ENCODE peak calls at places on chromosomes 2 and 18, in seven cellular contexts. P is CD8-positive, alpha-beta T cell; C is progenitor cell of endocrine pancreas; M is dorsolateral prefrontal cortex; H is endothelial cell; B is GM13977; Z is fibroblast of pulmonary artery. S is an unnamed sample.

GRCh38 chr2:142061733-142062132 is 69.1 kb downstream of the LRP1B start:
- DNase-seq in P (no peak), H (no peak), C (no peak), Z (no peak), B (no peak), M (no peak), S (no peak)

GRCh38 chr2:74893332-74893731 is 59.4 kb downstream of the HK2 start:
- DNase-seq in M (no peak), Z (peak), P (no peak), B (no peak), H (no peak), C (no peak), S (peak)

GRCh38 chr2:131104487-131105155 is 515 bp upstream of the PLEKHB2 start:
- DNase-seq in H (no peak), Z (peak), B (peak), C (no peak), P (peak), M (peak), S (no peak)

GRCh38 chr2:221350621-221351020 is 221.5 kb downstream of the EPHA4 start:
- DNase-seq in Z (no peak), H (no peak), M (no peak), P (no peak), C (no peak), B (no peak), S (no peak)

GRCh38 chr2:158179660-158180059 is 78.0 kb downstream of the UPP2 start:
- DNase-seq in P (no peak), C (no peak), Z (peak), H (no peak), B (no peak), M (no peak), S (no peak)

GRCh38 chr2:120447122-120447785 is 101.3 kb downstream of the INHBB start:
- DNase-seq in B (no peak), C (no peak), M (no peak), P (no peak), H (no peak), Z (no peak), S (no peak)

GRCh38 chr2:17538844-17539554 is 1.5 kb upstream of the VSNL1 start:
- DNase-seq in C (peak), P (no peak), M (no peak), Z (peak), H (peak), B (peak), S (no peak)

GRCh38 chr2:151238527-151239487 is 22.9 kb downstream of the RBM43 start:
- DNase-seq in B (peak), Z (peak), P (peak), M (peak), H (peak), C (peak), S (peak)

GRCh38 chr2:54722641-54723299 is 692 bp upstream of the EML6 start:
- DNase-seq in P (no peak), Z (peak), B (peak), H (no peak), M (no peak), C (no peak), S (no peak)

GRCh38 chr2:187918996-187919821 is 365.0 kb upstream of the TFPI start:
- DNase-seq in P (no peak), C (no peak), H (no peak), B (no peak), Z (no peak), M (no peak), S (no peak)

GRCh38 chr2:236184701-236185100 is 16.5 kb upstream of the GBX2 start:
- DNase-seq in H (no peak), Z (no peak), P (no peak), M (no peak), C (no peak), B (no peak), S (no peak)

GRCh38 chr18:76348267-76349066 is 146.6 kb downstream of the ZNF516 start:
- DNase-seq in P (no peak), C (peak), B (no peak), M (no peak), Z (no peak), H (no peak), S (no peak)

GRCh38 chr2:120661551-120661950 is 74.1 kb upstream of the GLI2 start:
- DNase-seq in P (no peak), Z (no peak), C (no peak), B (no peak), M (peak), H (no peak), S (no peak)

GRCh38 chr2:25402477-25402876 is 60.8 kb upstream of the DNMT3A start:
- DNase-seq in H (no peak), P (no peak), Z (no peak), M (no peak), C (no peak), B (peak), S (no peak)

GRCh38 chr2:178449700-178450573 is 1.0 kb downstream of the PRKRA start:
- DNase-seq in Z (no peak), H (no peak), M (no peak), P (no peak), B (peak), C (no peak), S (no peak)

GRCh38 chr2:7083580-7084509 is 166.6 kb downstream of the RNF144A start:
- DNase-seq in P (no peak), H (peak), Z (peak), B (no peak), M (no peak), C (no peak), S (no peak)

GRCh38 chr2:108923736-108924443 is 65.1 kb downstream of the EDAR start:
- DNase-seq in C (no peak), B (no peak), H (no peak), Z (no peak), M (no peak), P (no peak), S (no peak)

GRCh38 chr2:173459363-173459762 is 104.7 kb downstream of the CDCA7 start:
- DNase-seq in C (no peak), H (no peak), B (no peak), M (no peak), P (no peak), Z (no peak), S (no peak)

GRCh38 chr18:48859311-48860275 is 91.2 kb downstream of the SMAD7 start:
- DNase-seq in P (no peak), B (no peak), C (no peak), Z (no peak), M (peak), H (no peak), S (no peak)

GRCh38 chr2:14427982-14428567 is 204.4 kb upstream of the LRATD1 start:
- DNase-seq in Z (peak), M (peak), P (no peak), B (no peak), H (no peak), C (no peak), S (peak)

GRCh38 chr18:9466911-9467310 is 8.4 kb upstream of the RALBP1 start:
- DNase-seq in H (no peak), C (no peak), B (no peak), M (no peak), P (no peak), Z (peak), S (no peak)

GRCh38 chr2:218547511-218547910 is 20.6 kb downstream of the USP37 start:
- DNase-seq in C (no peak), M (no peak), B (no peak), H (no peak), P (no peak), Z (no peak), S (no peak)

GRCh38 chr2:194495046-194495445 is 1162.0 kb upstream of the SLC39A10 start:
- DNase-seq in Z (peak), M (no peak), B (no peak), P (no peak), H (no peak), C (no peak), S (no peak)

GRCh38 chr2:158600155-158600802 is 143.5 kb downstream of the PKP4 start:
- DNase-seq in C (no peak), P (no peak), M (no peak), H (no peak), B (no peak), Z (peak), S (peak)

GRCh38 chr2:232103140-232103737 is 141.7 kb downstream of the DIS3L2 start:
- DNase-seq in P (no peak), B (no peak), H (no peak), C (no peak), Z (peak), M (no peak), S (no peak)

GRCh38 chr2:232102380-232102779 is 140.9 kb downstream of the DIS3L2 start:
- DNase-seq in H (no peak), Z (no peak), P (no peak), C (no peak), M (no peak), B (no peak), S (no peak)

GRCh38 chr2:232104076-232104646 is 142.6 kb downstream of the DIS3L2 start:
- DNase-seq in P (no peak), C (no peak), B (no peak), M (no peak), Z (no peak), H (no peak), S (no peak)
- TF ChIP-seq CTCF in P (no peak), C (no peak), B (no peak), M (no peak), Z (no peak), H (no peak), S (no peak)

GRCh38 chr18:22609642-22610041 is 191.9 kb upstream of the CTAGE1 start:
- DNase-seq in H (no peak), M (no peak), B (no peak), C (no peak), Z (peak), P (no peak), S (no peak)
- TF ChIP-seq CTCF in H (no peak), M (no peak), B (no peak), C (no peak), Z (no peak), P (no peak), S (no peak)

GRCh38 chr2:239459581-239459980 is 58.8 kb upstream of the HDAC4 start:
- DNase-seq in Z (no peak), B (no peak), M (peak), H (no peak), P (no peak), C (no peak), S (no peak)
- TF ChIP-seq CTCF in Z (no peak), B (no peak), M (no peak), H (no peak), P (no peak), C (no peak), S (no peak)

GRCh38 chr2:98568161-98568956 is 40.0 kb downstream of the COA5 start:
- DNase-seq in C (no peak), Z (no peak), B (no peak), H (no peak), P (no peak), M (no peak), S (no peak)

GRCh38 chr2:98569915-98570314 is 38.4 kb downstream of the COA5 start:
- DNase-seq in B (no peak), Z (no peak), M (no peak), P (no peak), H (no peak), C (no peak), S (no peak)

GRCh38 chr2:98570356-98570755 is 38.0 kb downstream of the COA5 start:
- DNase-seq in B (no peak), P (no peak), Z (no peak), M (no peak), H (no peak), C (no peak), S (no peak)

GRCh38 chr2:98571121-98571701 is 37.1 kb downstream of the COA5 start:
- DNase-seq in B (no peak), Z (no peak), H (no peak), C (no peak), P (no peak), M (no peak), S (no peak)

DNA sequence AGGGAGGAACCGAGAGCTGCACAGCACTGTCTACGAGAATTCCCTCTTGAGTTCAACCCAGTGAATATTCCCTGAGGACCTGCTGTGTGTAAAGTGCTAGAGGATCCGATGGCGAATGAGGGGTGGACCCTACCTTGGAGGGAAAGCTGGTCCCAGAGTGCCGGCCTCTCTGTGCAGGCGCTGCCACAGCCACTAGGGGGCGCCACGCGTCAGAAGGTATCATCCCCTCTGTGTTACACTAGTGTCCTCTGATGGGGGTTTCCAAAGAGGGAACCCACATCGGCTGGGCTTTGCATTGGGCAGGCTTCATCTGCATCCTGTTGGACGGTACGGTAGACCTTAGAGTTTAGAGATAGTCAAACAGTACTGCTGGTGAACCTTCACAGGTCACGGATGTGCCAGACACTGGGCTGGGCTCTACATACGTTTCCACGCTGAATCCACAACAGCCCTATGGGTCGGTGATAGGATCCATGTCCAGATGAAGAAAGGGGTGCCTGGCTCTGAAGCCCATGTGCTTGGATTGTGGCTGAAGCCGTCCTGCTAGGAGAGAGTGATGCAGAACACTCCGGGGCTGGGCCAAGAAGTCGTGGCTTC is 39.0 kb downstream of the COA5 start:
- DNase-seq in M (peak), H (peak), Z (peak), C (peak), P (peak), B (peak), S (no peak)
- TF ChIP-seq CTCF in M (peak), H (peak), Z (peak), C (peak), P (peak), B (peak), S (peak)